ENCODE peak calls at places on chromosomes 1 and 21, in six cellular contexts. F, O, U, R, Q and M are unnamed samples.

GRCh38 chr21:46301759-46302158 is 15.6 kb downstream of the YBEY start:
- DNase-seq in F (no peak), O (no peak), U (no peak), R (no peak), Q (no peak), M (no peak)

GRCh38 chr1:61204528-61204927 is 122.2 kb downstream of the NFIA start:
- DNase-seq in F (no peak), O (no peak), U (no peak), R (no peak), Q (no peak), M (no peak)

GRCh38 chr1:218752126-218752525 is 407.0 kb downstream of the TGFB2 start:
- DNase-seq in F (no peak), O (no peak), U (no peak), R (no peak), Q (no peak), M (no peak)

GRCh38 chr1:188670837-188671236 is 1806.8 kb downstream of the BRINP3 start:
- DNase-seq in F (no peak), O (no peak), U (no peak), R (no peak), Q (no peak), M (no peak)

GRCh38 chr1:197967066-197967465 is 49.9 kb downstream of the LHX9 start:
- DNase-seq in F (peak; percentile 3), O (no peak), U (no peak), R (no peak), Q (no peak), M (no peak)

GRCh38 chr1:15155760-15156743 is 2.5 kb downstream of the TMEM51 start:
- DNase-seq in F (no peak), O (no peak), U (no peak), R (peak; percentile 65), Q (no peak), M (no peak)

GRCh38 chr1:201171063-201172036 is 17.1 kb upstream of the TMEM9 start:
- DNase-seq in F (no peak), O (no peak), U (peak; percentile 27), R (peak; percentile 69), Q (peak; percentile 87), M (no peak)

GRCh38 chr1:43531453-43531905 is 796 bp downstream of the PTPRF start:
- DNase-seq in F (peak; percentile 19), O (no peak), U (no peak), R (peak; percentile 61), Q (peak; percentile 84), M (peak; percentile 53)

GRCh38 chr1:228814091-228814610 is 78.9 kb downstream of the RHOU start:
- DNase-seq in F (no peak), O (no peak), U (no peak), R (no peak), Q (no peak), M (no peak)

GRCh38 chr1:6496890-6497214 is 5.4 kb upstream of the PLEKHG5 start:
- DNase-seq in F (no peak), O (no peak), U (peak; percentile 16), R (no peak), Q (no peak), M (no peak)

GRCh38 chr1:243819438-243819839 is 30.6 kb downstream of the AKT3 start:
- DNase-seq in F (no peak), O (no peak), U (no peak), R (no peak), Q (no peak), M (no peak)

GRCh38 chr21:34351786-34352241 is 12.0 kb upstream of the KCNE2 start:
- DNase-seq in F (peak; percentile 50), O (no peak), U (peak; percentile 31), R (peak; percentile 66), Q (no peak), M (peak; percentile 32)

GRCh38 chr1:241269116-241269515 is 87.9 kb downstream of the RGS7 start:
- DNase-seq in F (no peak), O (no peak), U (no peak), R (peak; percentile 20), Q (no peak), M (no peak)

GRCh38 chr1:208513799-208514198 is 269.6 kb upstream of the PLXNA2 start:
- DNase-seq in F (no peak), O (no peak), U (no peak), R (no peak), Q (no peak), M (no peak)

GRCh38 chr1:83670891-83671565 is 327.9 kb downstream of the TTLL7 start:
- DNase-seq in F (no peak), O (no peak), U (no peak), R (no peak), Q (no peak), M (no peak)

GRCh38 chr1:36008546-36009197 is 75.2 kb upstream of the TEKT2 start:
- DNase-seq in F (peak; percentile 75), O (no peak), U (no peak), R (no peak), Q (no peak), M (no peak)

GRCh38 chr1:48493031-48493430 is 21.0 kb upstream of the SPATA6 start:
- DNase-seq in F (no peak), O (no peak), U (no peak), R (no peak), Q (no peak), M (no peak)

GRCh38 chr1:225454733-225455132 is 26.9 kb upstream of the LBR start:
- DNase-seq in F (peak; percentile 63), O (peak; percentile 67), U (no peak), R (peak; percentile 57), Q (no peak), M (no peak)

GRCh38 chr1:64248065-64248464 is 44.6 kb downstream of the UBE2U start:
- DNase-seq in F (no peak), O (no peak), U (no peak), R (no peak), Q (no peak), M (no peak)

GRCh38 chr1:56168176-56168575 is 411.2 kb downstream of the PLPP3 start:
- DNase-seq in F (no peak), O (no peak), U (no peak), R (no peak), Q (no peak), M (no peak)

GRCh38 chr1:22217811-22218460 is 75.0 kb upstream of the WNT4 start:
- DNase-seq in F (no peak), O (peak; percentile 55), U (no peak), R (no peak), Q (peak; percentile 61), M (no peak)

GRCh38 chr1:12201343-12202189 is 28.3 kb upstream of the VPS13D start:
- DNase-seq in F (no peak), O (no peak), U (no peak), R (no peak), Q (no peak), M (no peak)

GRCh38 chr1:43381609-43382008 is 8.0 kb downstream of the MED8 start:
- DNase-seq in F (no peak), O (no peak), U (no peak), R (peak; percentile 40), Q (no peak), M (no peak)

GRCh38 chr1:25566186-25566729 is 22.9 kb downstream of the LDLRAP1 start:
- DNase-seq in F (no peak), O (no peak), U (no peak), R (no peak), Q (no peak), M (no peak)
- H3K27ac ChIP-seq in F (no peak overlapping the region), O (peak overlapping the region; percentile 86), U (peak overlapping the region; percentile 83), R (no peak overlapping the region), Q (peak overlapping the region; percentile 36), M (peak overlapping the region; percentile 98)

GRCh38 chr21:44058981-44059380 is 46.9 kb downstream of the TRAPPC10 start:
- DNase-seq in F (no peak), O (no peak), U (no peak), R (no peak), Q (no peak), M (no peak)

GRCh38 chr21:44057055-44057454 is 44.9 kb downstream of the TRAPPC10 start:
- DNase-seq in F (no peak), O (no peak), U (no peak), R (no peak), Q (no peak), M (no peak)

GRCh38 chr21:44059710-44060109 is 47.5 kb upstream of the PWP2 start:
- DNase-seq in F (no peak), O (no peak), U (no peak), R (no peak), Q (no peak), M (no peak)

GRCh38 chr21:44057960-44058651 is 46.0 kb downstream of the TRAPPC10 start:
- DNase-seq in F (no peak), O (no peak), U (no peak), R (no peak), Q (no peak), M (no peak)

DNA sequence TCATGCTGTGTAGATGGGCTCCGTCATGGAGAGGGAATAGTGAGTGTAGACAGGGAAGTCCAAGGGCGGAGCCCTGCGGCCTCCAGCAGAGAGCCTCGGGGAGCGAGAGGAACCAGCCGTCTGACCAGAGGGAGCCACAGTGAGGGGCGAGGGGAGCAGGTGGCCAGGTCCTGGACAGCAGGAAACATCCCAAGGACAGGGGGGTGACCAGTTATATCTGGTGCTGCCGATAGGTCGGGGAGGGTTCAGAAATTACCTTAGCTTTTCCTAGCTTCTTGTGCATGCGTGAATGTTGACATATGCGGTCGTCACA is 46.5 kb downstream of the TRAPPC10 start:
- DNase-seq in F (no peak), O (no peak), U (no peak), R (no peak), Q (no peak), M (no peak)
- H3K27ac ChIP-seq in F (no peak overlapping the region), O (no peak overlapping the region), U (no peak overlapping the region), R (no peak overlapping the region), Q (no peak overlapping the region), M (no peak overlapping the region)

GRCh38 chr1:210257698-210258395 is 25.3 kb downstream of the SERTAD4 start:
- DNase-seq in F (no peak), O (peak; percentile 74), U (no peak), R (no peak), Q (no peak), M (no peak)
- H3K27ac ChIP-seq in F (no peak overlapping the region), O (peak overlapping the region; percentile 80), U (no peak overlapping the region), R (no peak overlapping the region), Q (peak overlapping the region; percentile 23), M (no peak overlapping the region)

GRCh38 chr1:157820299-157820698 is 379 bp upstream of the FCRL1 start:
- DNase-seq in F (no peak), O (no peak), U (no peak), R (no peak), Q (no peak), M (no peak)
- H3K27ac ChIP-seq in F (no peak overlapping the region), O (no peak overlapping the region), U (no peak overlapping the region), R (no peak overlapping the region), Q (no peak overlapping the region), M (no peak overlapping the region)

DNA sequence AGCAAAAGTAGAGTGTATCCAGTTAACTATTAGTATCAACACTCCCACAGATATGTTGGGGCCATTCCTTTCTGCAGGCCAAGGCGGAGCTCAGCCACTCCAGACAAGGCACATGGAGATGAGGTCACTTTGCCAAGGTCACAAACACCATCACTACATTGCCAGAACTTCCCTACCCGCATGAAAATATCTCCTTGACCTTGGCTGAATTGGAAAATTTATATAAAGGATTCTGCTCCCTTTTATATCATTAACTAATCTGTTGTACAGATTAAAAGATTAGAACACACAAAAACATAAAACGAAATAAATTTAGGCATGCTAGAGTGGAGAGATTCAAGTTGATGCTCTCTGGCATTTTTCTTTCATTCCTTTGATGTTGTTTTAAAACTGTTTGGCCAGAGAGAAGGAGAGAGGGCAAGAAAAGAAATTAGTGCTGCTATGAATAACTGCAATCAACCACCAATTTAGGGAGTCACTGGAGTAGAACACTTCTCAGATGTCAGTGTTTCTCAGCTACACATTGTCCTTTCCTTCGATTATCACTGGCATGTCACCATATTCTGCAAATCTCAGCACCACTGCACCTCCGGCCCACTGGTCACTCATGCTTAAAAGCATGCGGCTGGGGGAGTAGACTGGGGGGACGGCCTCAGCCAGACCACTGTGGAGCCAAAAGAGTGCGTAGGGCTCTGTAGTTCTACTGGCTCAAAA is 78.7 kb upstream of the ATP1B1 start:
- DNase-seq in F (no peak), O (no peak), U (no peak), R (no peak), Q (no peak), M (no peak)
- H3K27ac ChIP-seq in F (no peak overlapping the region), O (no peak overlapping the region), U (no peak overlapping the region), R (no peak overlapping the region), Q (no peak overlapping the region), M (no peak overlapping the region)